ENCODE peak calls at places on chromosomes 16 and 17, in four cellular contexts. One of them, this sample, is unnamed.

GRCh38 chr17:83099570-83100181 is 20.3 kb downstream of the METRNL start:
- DNase-seq in iris pigment epithelial cell: peak
- DNase-seq in stimulated activated CD8-positive, alpha-beta memory T cell treated with anti-CD3 and anti-CD28 coated beads, Interleukin-12 subunit alpha, Interleukin-12 subunit beta, amount 100 ng/mL, for 1 hour: no peak
- DNase-seq in transverse colon: peak
- DNase-seq in this sample: no peak

GRCh38 chr16:23496826-23497542 is 13.3 kb downstream of the GGA2 start:
- DNase-seq in transverse colon: no peak
- DNase-seq in iris pigment epithelial cell: peak
- DNase-seq in stimulated activated CD8-positive, alpha-beta memory T cell treated with anti-CD3 and anti-CD28 coated beads, Interleukin-12 subunit alpha, Interleukin-12 subunit beta, amount 100 ng/mL, for 1 hour: no peak
- DNase-seq in this sample: peak

GRCh38 chr16:51816929-51817328 is 665.9 kb upstream of the SALL1 start:
- DNase-seq in transverse colon: no peak
- DNase-seq in iris pigment epithelial cell: peak
- DNase-seq in stimulated activated CD8-positive, alpha-beta memory T cell treated with anti-CD3 and anti-CD28 coated beads, Interleukin-12 subunit alpha, Interleukin-12 subunit beta, amount 100 ng/mL, for 1 hour: no peak
- DNase-seq in this sample: peak

GRCh38 chr16:71637398-71637797 is 11.4 kb downstream of the MARVELD3 start:
- DNase-seq in iris pigment epithelial cell: peak
- DNase-seq in stimulated activated CD8-positive, alpha-beta memory T cell treated with anti-CD3 and anti-CD28 coated beads, Interleukin-12 subunit alpha, Interleukin-12 subunit beta, amount 100 ng/mL, for 1 hour: no peak
- DNase-seq in transverse colon: no peak
- DNase-seq in this sample: no peak

GRCh38 chr16:77594798-77595625 is 127.3 kb upstream of the NUDT7 start:
- DNase-seq in iris pigment epithelial cell: no peak
- DNase-seq in transverse colon: no peak
- DNase-seq in stimulated activated CD8-positive, alpha-beta memory T cell treated with anti-CD3 and anti-CD28 coated beads, Interleukin-12 subunit alpha, Interleukin-12 subunit beta, amount 100 ng/mL, for 1 hour: no peak
- DNase-seq in this sample: no peak

GRCh38 chr17:66904760-66905637 is 59.5 kb upstream of the CACNG4 start:
- DNase-seq in transverse colon: no peak
- DNase-seq in stimulated activated CD8-positive, alpha-beta memory T cell treated with anti-CD3 and anti-CD28 coated beads, Interleukin-12 subunit alpha, Interleukin-12 subunit beta, amount 100 ng/mL, for 1 hour: no peak
- DNase-seq in iris pigment epithelial cell: peak
- DNase-seq in this sample: peak

GRCh38 chr16:1296688-1297412 is 12.6 kb upstream of the UBE2I start:
- DNase-seq in transverse colon: peak
- DNase-seq in stimulated activated CD8-positive, alpha-beta memory T cell treated with anti-CD3 and anti-CD28 coated beads, Interleukin-12 subunit alpha, Interleukin-12 subunit beta, amount 100 ng/mL, for 1 hour: no peak
- DNase-seq in iris pigment epithelial cell: peak
- DNase-seq in this sample: peak

GRCh38 chr17:78343433-78344201 is 16.3 kb downstream of the SOCS3 start:
- DNase-seq in iris pigment epithelial cell: no peak
- DNase-seq in stimulated activated CD8-positive, alpha-beta memory T cell treated with anti-CD3 and anti-CD28 coated beads, Interleukin-12 subunit alpha, Interleukin-12 subunit beta, amount 100 ng/mL, for 1 hour: no peak
- DNase-seq in transverse colon: peak
- DNase-seq in this sample: no peak

GRCh38 chr16:75550211-75550662 is 5.8 kb downstream of the TMEM231 start:
- DNase-seq in iris pigment epithelial cell: peak
- DNase-seq in transverse colon: peak
- DNase-seq in stimulated activated CD8-positive, alpha-beta memory T cell treated with anti-CD3 and anti-CD28 coated beads, Interleukin-12 subunit alpha, Interleukin-12 subunit beta, amount 100 ng/mL, for 1 hour: no peak
- DNase-seq in this sample: peak

GRCh38 chr17:36153887-36154576 is 22.4 kb downstream of the TBC1D3B start:
- DNase-seq in stimulated activated CD8-positive, alpha-beta memory T cell treated with anti-CD3 and anti-CD28 coated beads, Interleukin-12 subunit alpha, Interleukin-12 subunit beta, amount 100 ng/mL, for 1 hour: no peak
- DNase-seq in transverse colon: no peak
- DNase-seq in iris pigment epithelial cell: no peak
- DNase-seq in this sample: no peak

GRCh38 chr16:89280546-89281188 is 63.2 kb downstream of the ZNF778 start:
- DNase-seq in iris pigment epithelial cell: no peak
- DNase-seq in transverse colon: no peak
- DNase-seq in stimulated activated CD8-positive, alpha-beta memory T cell treated with anti-CD3 and anti-CD28 coated beads, Interleukin-12 subunit alpha, Interleukin-12 subunit beta, amount 100 ng/mL, for 1 hour: no peak
- DNase-seq in this sample: no peak

GRCh38 chr17:28760987-28761562 is 17.3 kb downstream of the TRAF4 start:
- DNase-seq in stimulated activated CD8-positive, alpha-beta memory T cell treated with anti-CD3 and anti-CD28 coated beads, Interleukin-12 subunit alpha, Interleukin-12 subunit beta, amount 100 ng/mL, for 1 hour: no peak
- DNase-seq in transverse colon: peak
- DNase-seq in iris pigment epithelial cell: peak
- DNase-seq in this sample: peak

GRCh38 chr16:10558746-10559641 is 21.4 kb downstream of the EMP2 start:
- DNase-seq in transverse colon: peak
- DNase-seq in iris pigment epithelial cell: no peak
- DNase-seq in stimulated activated CD8-positive, alpha-beta memory T cell treated with anti-CD3 and anti-CD28 coated beads, Interleukin-12 subunit alpha, Interleukin-12 subunit beta, amount 100 ng/mL, for 1 hour: no peak
- DNase-seq in this sample: no peak

GRCh38 chr16:49452568-49452967 is 79.0 kb downstream of the C16orf78 start:
- DNase-seq in iris pigment epithelial cell: no peak
- DNase-seq in transverse colon: no peak
- DNase-seq in stimulated activated CD8-positive, alpha-beta memory T cell treated with anti-CD3 and anti-CD28 coated beads, Interleukin-12 subunit alpha, Interleukin-12 subunit beta, amount 100 ng/mL, for 1 hour: no peak
- DNase-seq in this sample: no peak

GRCh38 chr17:82334204-82334621 is 647 bp upstream of the SECTM1 start:
- DNase-seq in iris pigment epithelial cell: no peak
- DNase-seq in transverse colon: no peak
- DNase-seq in stimulated activated CD8-positive, alpha-beta memory T cell treated with anti-CD3 and anti-CD28 coated beads, Interleukin-12 subunit alpha, Interleukin-12 subunit beta, amount 100 ng/mL, for 1 hour: no peak
- DNase-seq in this sample: no peak

GRCh38 chr16:84603115-84603816 is 14.6 kb downstream of the COTL1 start:
- DNase-seq in iris pigment epithelial cell: peak
- DNase-seq in transverse colon: peak
- DNase-seq in stimulated activated CD8-positive, alpha-beta memory T cell treated with anti-CD3 and anti-CD28 coated beads, Interleukin-12 subunit alpha, Interleukin-12 subunit beta, amount 100 ng/mL, for 1 hour: no peak
- DNase-seq in this sample: peak

GRCh38 chr17:15103785-15104184 is 161.3 kb downstream of the PMP22 start:
- DNase-seq in iris pigment epithelial cell: no peak
- DNase-seq in stimulated activated CD8-positive, alpha-beta memory T cell treated with anti-CD3 and anti-CD28 coated beads, Interleukin-12 subunit alpha, Interleukin-12 subunit beta, amount 100 ng/mL, for 1 hour: no peak
- DNase-seq in transverse colon: no peak
- DNase-seq in this sample: no peak

GRCh38 chr16:85557083-85557975 is 55.8 kb upstream of the GSE1 start:
- DNase-seq in stimulated activated CD8-positive, alpha-beta memory T cell treated with anti-CD3 and anti-CD28 coated beads, Interleukin-12 subunit alpha, Interleukin-12 subunit beta, amount 100 ng/mL, for 1 hour: no peak
- DNase-seq in iris pigment epithelial cell: peak
- DNase-seq in transverse colon: peak
- DNase-seq in this sample: peak

GRCh38 chr16:81555660-81556059 is 111.1 kb downstream of the CMIP start:
- DNase-seq in iris pigment epithelial cell: no peak
- DNase-seq in stimulated activated CD8-positive, alpha-beta memory T cell treated with anti-CD3 and anti-CD28 coated beads, Interleukin-12 subunit alpha, Interleukin-12 subunit beta, amount 100 ng/mL, for 1 hour: no peak
- DNase-seq in transverse colon: no peak
- DNase-seq in this sample: no peak

GRCh38 chr16:1150511-1150982 is 2.4 kb upstream of the CACNA1H start:
- DNase-seq in stimulated activated CD8-positive, alpha-beta memory T cell treated with anti-CD3 and anti-CD28 coated beads, Interleukin-12 subunit alpha, Interleukin-12 subunit beta, amount 100 ng/mL, for 1 hour: no peak
- DNase-seq in transverse colon: no peak
- DNase-seq in iris pigment epithelial cell: peak
- DNase-seq in this sample: no peak

GRCh38 chr17:81712468-81713003 is 452 bp downstream of the SLC25A10 start:
- DNase-seq in iris pigment epithelial cell: peak
- DNase-seq in transverse colon: peak
- DNase-seq in stimulated activated CD8-positive, alpha-beta memory T cell treated with anti-CD3 and anti-CD28 coated beads, Interleukin-12 subunit alpha, Interleukin-12 subunit beta, amount 100 ng/mL, for 1 hour: no peak
- DNase-seq in this sample: no peak

GRCh38 chr16:83336630-83337029 is 471.1 kb upstream of the HSBP1 start:
- DNase-seq in stimulated activated CD8-positive, alpha-beta memory T cell treated with anti-CD3 and anti-CD28 coated beads, Interleukin-12 subunit alpha, Interleukin-12 subunit beta, amount 100 ng/mL, for 1 hour: no peak
- DNase-seq in iris pigment epithelial cell: peak
- DNase-seq in transverse colon: no peak
- DNase-seq in this sample: peak

GRCh38 chr17:80671823-80672105 is 127.1 kb downstream of the RPTOR start:
- DNase-seq in transverse colon: no peak
- DNase-seq in iris pigment epithelial cell: no peak
- DNase-seq in stimulated activated CD8-positive, alpha-beta memory T cell treated with anti-CD3 and anti-CD28 coated beads, Interleukin-12 subunit alpha, Interleukin-12 subunit beta, amount 100 ng/mL, for 1 hour: no peak
- DNase-seq in this sample: no peak

GRCh38 chr16:87628246-87628923 is 26.1 kb downstream of the JPH3 start:
- DNase-seq in iris pigment epithelial cell: no peak
- DNase-seq in stimulated activated CD8-positive, alpha-beta memory T cell treated with anti-CD3 and anti-CD28 coated beads, Interleukin-12 subunit alpha, Interleukin-12 subunit beta, amount 100 ng/mL, for 1 hour: no peak
- DNase-seq in transverse colon: no peak
- DNase-seq in this sample: no peak

This sample was measured in bronchial epithelial cell.